ENCODE peak calls at places on chromosomes 16 and 17, in six cellular contexts. One of them, this sample, is unnamed.

GRCh38 chr17:59469786-59470485 is 95.5 kb upstream of the DHX40 start:
- DNase-seq in CD4-positive, alpha-beta T cell: no peak
- DNase-seq in lower leg skin: peak
- DNase-seq in AG09309: no peak
- DNase-seq in neural progenitor cell: no peak
- DNase-seq in CD8-positive, alpha-beta T cell: no peak
- DNase-seq in this sample: no peak

GRCh38 chr16:19898166-19898565 is 13.5 kb upstream of the GPRC5B start:
- DNase-seq in CD4-positive, alpha-beta T cell: no peak
- DNase-seq in lower leg skin: no peak
- DNase-seq in AG09309: no peak
- DNase-seq in neural progenitor cell: no peak
- DNase-seq in CD8-positive, alpha-beta T cell: no peak
- DNase-seq in this sample: no peak

GRCh38 chr17:61007980-61008379 is 330.3 kb downstream of the BCAS3 start:
- DNase-seq in CD4-positive, alpha-beta T cell: no peak
- DNase-seq in lower leg skin: no peak
- DNase-seq in AG09309: no peak
- DNase-seq in neural progenitor cell: peak
- DNase-seq in CD8-positive, alpha-beta T cell: no peak
- DNase-seq in this sample: no peak

GRCh38 chr16:11380836-11381235 is 35.6 kb downstream of the RMI2 start:
- DNase-seq in CD4-positive, alpha-beta T cell: no peak
- DNase-seq in lower leg skin: no peak
- DNase-seq in AG09309: no peak
- DNase-seq in neural progenitor cell: no peak
- DNase-seq in CD8-positive, alpha-beta T cell: no peak
- DNase-seq in this sample: no peak

GRCh38 chr17:55391764-55392467 is 29.7 kb downstream of the MMD start:
- DNase-seq in CD4-positive, alpha-beta T cell: no peak
- DNase-seq in lower leg skin: no peak
- DNase-seq in AG09309: no peak
- DNase-seq in neural progenitor cell: no peak
- DNase-seq in CD8-positive, alpha-beta T cell: no peak
- DNase-seq in this sample: no peak

GRCh38 chr16:11231367-11231970 is 24.5 kb downstream of the SOCS1 start:
- DNase-seq in CD4-positive, alpha-beta T cell: no peak
- DNase-seq in lower leg skin: no peak
- DNase-seq in AG09309: no peak
- DNase-seq in neural progenitor cell: no peak
- DNase-seq in CD8-positive, alpha-beta T cell: no peak
- DNase-seq in this sample: no peak

GRCh38 chr16:565420-566330 is 1.1 kb upstream of the NHLRC4 start:
- DNase-seq in CD4-positive, alpha-beta T cell: no peak
- DNase-seq in lower leg skin: no peak
- DNase-seq in AG09309: no peak
- DNase-seq in neural progenitor cell: no peak
- DNase-seq in CD8-positive, alpha-beta T cell: no peak
- DNase-seq in this sample: no peak

GRCh38 chr17:82267575-82268379 is 5.7 kb downstream of the CSNK1D start:
- DNase-seq in CD4-positive, alpha-beta T cell: no peak
- DNase-seq in lower leg skin: peak
- DNase-seq in AG09309: peak
- DNase-seq in neural progenitor cell: no peak
- DNase-seq in CD8-positive, alpha-beta T cell: no peak
- DNase-seq in this sample: peak

GRCh38 chr16:1188781-1189189 is 35.9 kb downstream of the CACNA1H start:
- DNase-seq in CD4-positive, alpha-beta T cell: peak
- DNase-seq in lower leg skin: peak
- DNase-seq in AG09309: no peak
- DNase-seq in neural progenitor cell: peak
- DNase-seq in CD8-positive, alpha-beta T cell: peak
- DNase-seq in this sample: peak

GRCh38 chr17:10380631-10381408 is 8.0 kb upstream of the MYH13 start:
- DNase-seq in CD4-positive, alpha-beta T cell: no peak
- DNase-seq in lower leg skin: no peak
- DNase-seq in AG09309: no peak
- DNase-seq in neural progenitor cell: no peak
- DNase-seq in CD8-positive, alpha-beta T cell: no peak
- DNase-seq in this sample: no peak

GRCh38 chr17:7634384-7634783 is 4.4 kb downstream of the SHBG start:
- DNase-seq in CD4-positive, alpha-beta T cell: no peak
- DNase-seq in lower leg skin: no peak
- DNase-seq in AG09309: no peak
- DNase-seq in neural progenitor cell: peak
- DNase-seq in CD8-positive, alpha-beta T cell: no peak
- DNase-seq in this sample: no peak

GRCh38 chr17:78278139-78278741 is 46.8 kb downstream of the TMEM235 start:
- DNase-seq in CD4-positive, alpha-beta T cell: no peak
- DNase-seq in lower leg skin: no peak
- DNase-seq in AG09309: no peak
- DNase-seq in neural progenitor cell: peak
- DNase-seq in CD8-positive, alpha-beta T cell: no peak
- DNase-seq in this sample: no peak

GRCh38 chr16:47018223-47018891 is 44.9 kb upstream of the DNAJA2 start:
- DNase-seq in CD4-positive, alpha-beta T cell: peak
- DNase-seq in lower leg skin: no peak
- DNase-seq in AG09309: no peak
- DNase-seq in neural progenitor cell: peak
- DNase-seq in CD8-positive, alpha-beta T cell: no peak
- DNase-seq in this sample: no peak

GRCh38 chr16:57725077-57725953 is 10.3 kb upstream of the KATNB1 start:
- DNase-seq in CD4-positive, alpha-beta T cell: no peak
- DNase-seq in lower leg skin: no peak
- DNase-seq in AG09309: no peak
- DNase-seq in neural progenitor cell: no peak
- DNase-seq in CD8-positive, alpha-beta T cell: no peak
- DNase-seq in this sample: no peak

GRCh38 chr16:57728336-57729181 is 7.0 kb upstream of the KATNB1 start:
- DNase-seq in CD4-positive, alpha-beta T cell: no peak
- DNase-seq in lower leg skin: no peak
- DNase-seq in AG09309: no peak
- DNase-seq in neural progenitor cell: no peak
- DNase-seq in CD8-positive, alpha-beta T cell: no peak
- DNase-seq in this sample: no peak

GRCh38 chr16:35431829-35432663 is 1972.6 kb downstream of the TP53TG3F start:
- DNase-seq in CD4-positive, alpha-beta T cell: no peak
- DNase-seq in lower leg skin: no peak
- DNase-seq in AG09309: no peak
- DNase-seq in neural progenitor cell: no peak
- DNase-seq in CD8-positive, alpha-beta T cell: no peak
- DNase-seq in this sample: peak

GRCh38 chr17:5813357-5813756 is 229.0 kb upstream of the NLRP1 start:
- DNase-seq in CD4-positive, alpha-beta T cell: no peak
- DNase-seq in lower leg skin: peak
- DNase-seq in AG09309: no peak
- DNase-seq in neural progenitor cell: no peak
- DNase-seq in CD8-positive, alpha-beta T cell: no peak
- DNase-seq in this sample: no peak

GRCh38 chr17:51298508-51299371 is 38.4 kb downstream of the UTP18 start:
- DNase-seq in CD4-positive, alpha-beta T cell: no peak
- DNase-seq in lower leg skin: no peak
- DNase-seq in AG09309: no peak
- DNase-seq in neural progenitor cell: peak
- DNase-seq in CD8-positive, alpha-beta T cell: no peak
- DNase-seq in this sample: no peak

GRCh38 chr16:24538756-24539294 is 541 bp upstream of the RBBP6 start:
- DNase-seq in CD4-positive, alpha-beta T cell: no peak
- DNase-seq in lower leg skin: no peak
- DNase-seq in AG09309: no peak
- DNase-seq in neural progenitor cell: no peak
- DNase-seq in CD8-positive, alpha-beta T cell: no peak
- DNase-seq in this sample: no peak

GRCh38 chr16:77434365-77435239 is at the start of gene ADAMTS18:
- DNase-seq in CD4-positive, alpha-beta T cell: no peak
- DNase-seq in lower leg skin: no peak
- DNase-seq in AG09309: no peak
- DNase-seq in neural progenitor cell: peak
- DNase-seq in CD8-positive, alpha-beta T cell: no peak
- DNase-seq in this sample: no peak

GRCh38 chr16:77439106-77439505 is 4.3 kb upstream of the ADAMTS18 start:
- DNase-seq in CD4-positive, alpha-beta T cell: no peak
- DNase-seq in lower leg skin: no peak
- DNase-seq in AG09309: no peak
- DNase-seq in neural progenitor cell: no peak
- DNase-seq in CD8-positive, alpha-beta T cell: no peak
- DNase-seq in this sample: no peak

GRCh38 chr16:77435240-77435819 is 496 bp upstream of the ADAMTS18 start:
- DNase-seq in CD4-positive, alpha-beta T cell: no peak
- DNase-seq in lower leg skin: no peak
- DNase-seq in AG09309: no peak
- DNase-seq in neural progenitor cell: peak
- DNase-seq in CD8-positive, alpha-beta T cell: no peak
- DNase-seq in this sample: no peak

GRCh38 chr16:77434022-77434364 is 841 bp downstream of the ADAMTS18 start:
- DNase-seq in CD4-positive, alpha-beta T cell: no peak
- DNase-seq in lower leg skin: no peak
- DNase-seq in AG09309: no peak
- DNase-seq in neural progenitor cell: no peak
- DNase-seq in CD8-positive, alpha-beta T cell: no peak
- DNase-seq in this sample: no peak

GRCh38 chr16:77437859-77438258 is 3.0 kb upstream of the ADAMTS18 start:
- DNase-seq in CD4-positive, alpha-beta T cell: no peak
- DNase-seq in lower leg skin: no peak
- DNase-seq in AG09309: no peak
- DNase-seq in neural progenitor cell: peak
- DNase-seq in CD8-positive, alpha-beta T cell: no peak
- DNase-seq in this sample: no peak
- TF ChIP-seq CTCF in CD4-positive, alpha-beta T cell: no peak
- TF ChIP-seq CTCF in lower leg skin: no peak
- TF ChIP-seq CTCF in AG09309: peak
- TF ChIP-seq CTCF in neural progenitor cell: peak
- TF ChIP-seq CTCF in CD8-positive, alpha-beta T cell: no peak
- TF ChIP-seq CTCF in this sample: no peak

GRCh38 chr17:39923836-39924690 is 3.3 kb downstream of the ORMDL3 start:
- DNase-seq in CD4-positive, alpha-beta T cell: no peak
- DNase-seq in lower leg skin: no peak
- DNase-seq in AG09309: no peak
- DNase-seq in neural progenitor cell: peak
- DNase-seq in CD8-positive, alpha-beta T cell: no peak
- DNase-seq in this sample: no peak

GRCh38 chr17:39925282-39926134 is 1.9 kb downstream of the ORMDL3 start:
- DNase-seq in CD4-positive, alpha-beta T cell: no peak
- DNase-seq in lower leg skin: no peak
- DNase-seq in AG09309: no peak
- DNase-seq in neural progenitor cell: no peak
- DNase-seq in CD8-positive, alpha-beta T cell: no peak
- DNase-seq in this sample: no peak

GRCh38 chr17:39926135-39926587 is 1.2 kb downstream of the ORMDL3 start:
- DNase-seq in CD4-positive, alpha-beta T cell: no peak
- DNase-seq in lower leg skin: no peak
- DNase-seq in AG09309: no peak
- DNase-seq in neural progenitor cell: no peak
- DNase-seq in CD8-positive, alpha-beta T cell: no peak
- DNase-seq in this sample: no peak

GRCh38 chr17:39923230-39923629 is 4.2 kb downstream of the ORMDL3 start:
- DNase-seq in CD4-positive, alpha-beta T cell: no peak
- DNase-seq in lower leg skin: no peak
- DNase-seq in AG09309: no peak
- DNase-seq in neural progenitor cell: no peak
- DNase-seq in CD8-positive, alpha-beta T cell: no peak
- DNase-seq in this sample: no peak

GRCh38 chr17:39924691-39925055 is 2.7 kb downstream of the ORMDL3 start:
- DNase-seq in CD4-positive, alpha-beta T cell: no peak
- DNase-seq in lower leg skin: no peak
- DNase-seq in AG09309: no peak
- DNase-seq in neural progenitor cell: no peak
- DNase-seq in CD8-positive, alpha-beta T cell: no peak
- DNase-seq in this sample: no peak
- TF ChIP-seq CTCF in CD4-positive, alpha-beta T cell: no peak
- TF ChIP-seq CTCF in lower leg skin: no peak
- TF ChIP-seq CTCF in AG09309: no peak
- TF ChIP-seq CTCF in neural progenitor cell: no peak
- TF ChIP-seq CTCF in CD8-positive, alpha-beta T cell: no peak
- TF ChIP-seq CTCF in this sample: no peak

GRCh38 chr17:38978180-38978579 is 11.0 kb upstream of the FBXO47 start:
- DNase-seq in CD4-positive, alpha-beta T cell: no peak
- DNase-seq in lower leg skin: no peak
- DNase-seq in AG09309: no peak
- DNase-seq in neural progenitor cell: no peak
- DNase-seq in CD8-positive, alpha-beta T cell: no peak
- DNase-seq in this sample: no peak

GRCh38 chr17:38980455-38981217 is 13.4 kb upstream of the FBXO47 start:
- DNase-seq in CD4-positive, alpha-beta T cell: no peak
- DNase-seq in lower leg skin: no peak
- DNase-seq in AG09309: no peak
- DNase-seq in neural progenitor cell: no peak
- DNase-seq in CD8-positive, alpha-beta T cell: no peak
- DNase-seq in this sample: no peak

GRCh38 chr17:38982858-38983746 is 15.9 kb upstream of the FBXO47 start:
- DNase-seq in CD4-positive, alpha-beta T cell: peak
- DNase-seq in lower leg skin: no peak
- DNase-seq in AG09309: no peak
- DNase-seq in neural progenitor cell: peak
- DNase-seq in CD8-positive, alpha-beta T cell: no peak
- DNase-seq in this sample: no peak

DNA sequence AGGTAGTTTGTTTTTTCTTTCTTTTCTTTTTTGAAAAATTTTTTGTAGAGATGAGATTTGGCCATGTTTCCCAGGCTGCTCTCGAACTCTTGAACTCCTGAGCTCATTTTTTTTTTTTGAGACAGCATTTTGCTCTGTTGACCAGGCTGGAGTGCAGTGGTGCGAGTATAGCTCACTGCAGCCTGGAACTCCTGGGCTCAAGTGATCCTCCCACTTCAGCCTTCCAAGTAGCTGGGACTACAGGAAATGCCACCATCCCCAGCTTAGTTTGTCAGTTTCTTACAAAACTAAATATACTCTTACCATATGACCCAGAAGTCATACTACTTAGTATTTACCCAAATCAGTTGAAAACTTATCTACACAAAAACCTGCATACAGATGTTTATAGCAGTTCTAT is 14.4 kb upstream of the FBXO47 start:
- DNase-seq in CD4-positive, alpha-beta T cell: no peak
- DNase-seq in lower leg skin: no peak
- DNase-seq in AG09309: no peak
- DNase-seq in neural progenitor cell: no peak
- DNase-seq in CD8-positive, alpha-beta T cell: no peak
- DNase-seq in this sample: no peak
- TF ChIP-seq CTCF in CD4-positive, alpha-beta T cell: no peak
- TF ChIP-seq CTCF in lower leg skin: no peak
- TF ChIP-seq CTCF in AG09309: no peak
- TF ChIP-seq CTCF in neural progenitor cell: no peak
- TF ChIP-seq CTCF in CD8-positive, alpha-beta T cell: no peak
- TF ChIP-seq CTCF in this sample: no peak

DNA sequence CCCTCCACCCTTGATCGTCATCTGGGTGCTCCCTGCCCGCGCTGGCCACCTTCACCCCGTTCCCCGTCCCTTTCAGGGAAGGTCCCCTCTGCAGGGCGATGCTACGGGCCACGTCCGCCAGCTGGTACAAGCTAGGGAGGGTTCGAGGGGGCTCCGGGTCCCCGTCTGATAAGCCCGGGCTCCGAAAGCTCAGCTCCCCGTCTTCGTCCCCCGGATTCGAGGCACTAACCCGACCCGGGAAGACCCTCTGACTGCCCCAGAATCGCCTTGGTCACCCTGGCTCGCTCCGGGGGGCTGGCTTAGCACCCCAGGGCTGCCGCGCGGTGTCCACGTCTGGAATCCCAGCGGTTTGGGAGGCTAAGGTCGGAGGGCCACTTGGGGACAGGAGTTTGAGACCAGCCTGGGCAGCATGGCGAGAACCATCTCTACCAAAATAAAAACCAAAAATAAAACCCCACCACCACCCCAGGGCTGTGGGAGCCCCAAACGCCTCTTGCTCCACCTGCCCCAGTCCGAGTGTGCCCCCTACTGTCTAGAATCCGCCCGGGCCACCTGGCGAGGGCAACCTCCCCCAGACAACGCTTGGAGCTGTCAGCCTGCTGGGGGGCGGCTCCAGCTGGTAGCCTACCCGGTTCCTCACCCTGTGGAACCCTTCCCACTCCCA is 1.1 kb upstream of the SLC43A2 start:
- DNase-seq in CD4-positive, alpha-beta T cell: peak
- DNase-seq in lower leg skin: no peak
- DNase-seq in AG09309: no peak
- DNase-seq in neural progenitor cell: peak
- DNase-seq in CD8-positive, alpha-beta T cell: peak
- DNase-seq in this sample: peak
- TF ChIP-seq CTCF in CD4-positive, alpha-beta T cell: peak
- TF ChIP-seq CTCF in lower leg skin: no peak
- TF ChIP-seq CTCF in AG09309: peak
- TF ChIP-seq CTCF in neural progenitor cell: peak
- TF ChIP-seq CTCF in CD8-positive, alpha-beta T cell: peak
- TF ChIP-seq CTCF in this sample: peak

This sample was measured in left lung.